ENCODE peak calls at places on chromosomes 5 and 9, in eight cellular contexts. B is NCI-H187; F is stimulated activated CD4-positive, alpha-beta T cell treated with anti-CD3 and anti-CD28 coated beads, Interleukin-1b, Interleukin-23, amount 100 ng/mL, for 24 hours; S is brain pericyte; N is endodermal cell; P is HTR-8/SVneo; J is stimulated activated naive CD8-positive, alpha-beta T cell treated with anti-CD3 and anti-CD28 coated beads, Interleukin-15, amount 100 ng/mL, for 72 hours; K is AML-193. C is an unnamed sample.

GRCh38 chr5:14914603-14915277 is 43.2 kb upstream of the ANKH start:
- DNase-seq in B (no peak), F (no peak), S (peak), N (no peak), P (no peak), J (no peak), K (no peak), C (no peak)

GRCh38 chr5:140828402-140828737 is 610 bp downstream of the PCDHA6 start:
- DNase-seq in B (no peak), F (no peak), S (no peak), N (no peak), P (no peak), J (no peak), K (no peak), C (no peak)

GRCh38 chr9:101047848-101048402 is 19.4 kb downstream of the PLPPR1 start:
- DNase-seq in B (no peak), F (no peak), S (no peak), N (no peak), P (no peak), J (no peak), K (no peak), C (no peak)

GRCh38 chr9:107043886-107044285 is 180.9 kb downstream of the ZNF462 start:
- DNase-seq in B (no peak), F (no peak), S (no peak), N (peak), P (peak), J (no peak), K (no peak), C (no peak)

GRCh38 chr5:167217097-167217743 is 1074.2 kb upstream of the WWC1 start:
- DNase-seq in B (no peak), F (no peak), S (no peak), N (peak), P (no peak), J (no peak), K (no peak), C (no peak)

GRCh38 chr5:64532657-64533056 is 26.8 kb downstream of the RGS7BP start:
- DNase-seq in B (no peak), F (no peak), S (no peak), N (no peak), P (no peak), J (no peak), K (no peak), C (no peak)

GRCh38 chr9:78236511-78236950 is 656 bp downstream of the CEP78 start:
- DNase-seq in B (no peak), F (no peak), S (no peak), N (no peak), P (no peak), J (no peak), K (no peak), C (peak)

GRCh38 chr5:175116466-175117048 is 327.4 kb downstream of the DRD1 start:
- DNase-seq in B (no peak), F (no peak), S (no peak), N (no peak), P (no peak), J (no peak), K (no peak), C (no peak)

GRCh38 chr9:31697956-31698355 is 686.5 kb upstream of the ACO1 start:
- DNase-seq in B (no peak), F (no peak), S (no peak), N (no peak), P (no peak), J (no peak), K (no peak), C (no peak)

GRCh38 chr5:54251981-54252380 is 58.4 kb downstream of the ARL15 start:
- DNase-seq in B (no peak), F (no peak), S (no peak), N (no peak), P (no peak), J (no peak), K (no peak), C (no peak)

GRCh38 chr5:168829044-168829443 is 249.9 kb upstream of the PANK3 start:
- DNase-seq in B (no peak), F (no peak), S (no peak), N (no peak), P (no peak), J (no peak), K (no peak), C (no peak)

C was measured in GM13976.